ENCODE peak calls at places on chromosomes 4 and X, in four cellular contexts. One of them, this sample, is unnamed.

GRCh38 chr4:137980641-137981040 is 261.5 kb downstream of the SLC7A11 start:
- DNase-seq in AG04450: no peak
- DNase-seq in right atrium auricular region: no peak
- DNase-seq in foreskin fibroblast: no peak
- DNase-seq in this sample: no peak

GRCh38 chrX:32397562-32398216 is 813.7 kb downstream of the DMD start:
- DNase-seq in AG04450: no peak
- DNase-seq in right atrium auricular region: no peak
- DNase-seq in foreskin fibroblast: no peak
- DNase-seq in this sample: no peak

GRCh38 chr4:173448103-173448502 is 49.2 kb upstream of the SCRG1 start:
- DNase-seq in AG04450: no peak
- DNase-seq in right atrium auricular region: no peak
- DNase-seq in foreskin fibroblast: peak
- DNase-seq in this sample: peak

GRCh38 chr4:148222991-148223660 is 219.1 kb downstream of the NR3C2 start:
- DNase-seq in AG04450: no peak
- DNase-seq in right atrium auricular region: no peak
- DNase-seq in foreskin fibroblast: no peak
- DNase-seq in this sample: no peak

GRCh38 chr4:12359420-12359819 is 930.7 kb upstream of the HS3ST1 start:
- DNase-seq in AG04450: no peak
- DNase-seq in right atrium auricular region: no peak
- DNase-seq in foreskin fibroblast: no peak
- DNase-seq in this sample: peak

GRCh38 chrX:119406739-119407138 is 7.6 kb downstream of the SLC25A43 start:
- DNase-seq in AG04450: no peak
- DNase-seq in right atrium auricular region: no peak
- DNase-seq in foreskin fibroblast: no peak
- DNase-seq in this sample: peak

GRCh38 chr4:15231265-15232091 is 196.4 kb upstream of the C1QTNF7 start:
- DNase-seq in AG04450: peak
- DNase-seq in right atrium auricular region: peak
- DNase-seq in foreskin fibroblast: peak
- DNase-seq in this sample: peak

GRCh38 chr4:181792641-181793612 is 450.3 kb upstream of the TENM3 start:
- DNase-seq in AG04450: no peak
- DNase-seq in right atrium auricular region: no peak
- DNase-seq in foreskin fibroblast: no peak
- DNase-seq in this sample: no peak

GRCh38 chrX:43949669-43950068 is 23.5 kb downstream of the NDP start:
- DNase-seq in AG04450: no peak
- DNase-seq in right atrium auricular region: no peak
- DNase-seq in foreskin fibroblast: no peak
- DNase-seq in this sample: no peak

GRCh38 chrX:65463550-65463949 is 71.0 kb downstream of the LAS1L start:
- DNase-seq in AG04450: no peak
- DNase-seq in right atrium auricular region: no peak
- DNase-seq in foreskin fibroblast: no peak
- DNase-seq in this sample: peak

GRCh38 chr4:66899422-66900065 is 645.8 kb downstream of the CENPC start:
- DNase-seq in AG04450: no peak
- DNase-seq in right atrium auricular region: no peak
- DNase-seq in foreskin fibroblast: no peak
- DNase-seq in this sample: no peak

GRCh38 chrX:132071260-132071659 is 48.2 kb downstream of the STK26 start:
- DNase-seq in AG04450: no peak
- DNase-seq in right atrium auricular region: no peak
- DNase-seq in foreskin fibroblast: no peak
- DNase-seq in this sample: peak

GRCh38 chr4:46946914-46947313 is 37.9 kb upstream of the COX7B2 start:
- DNase-seq in AG04450: no peak
- DNase-seq in right atrium auricular region: no peak
- DNase-seq in foreskin fibroblast: no peak
- DNase-seq in this sample: peak

GRCh38 chrX:66046612-66047235 is 6.8 kb upstream of the VSIG4 start:
- DNase-seq in AG04450: no peak
- DNase-seq in right atrium auricular region: no peak
- DNase-seq in foreskin fibroblast: no peak
- DNase-seq in this sample: no peak

GRCh38 chrX:56281789-56282188 is 49.6 kb downstream of the KLF8 start:
- DNase-seq in AG04450: no peak
- DNase-seq in right atrium auricular region: no peak
- DNase-seq in foreskin fibroblast: no peak
- DNase-seq in this sample: peak

GRCh38 chr4:119632216-119632615 is 3.6 kb upstream of the PDE5A start:
- DNase-seq in AG04450: no peak
- DNase-seq in right atrium auricular region: no peak
- DNase-seq in foreskin fibroblast: peak
- DNase-seq in this sample: peak

GRCh38 chr4:125091031-125091540 is 223.7 kb upstream of the FAT4 start:
- DNase-seq in AG04450: no peak
- DNase-seq in right atrium auricular region: no peak
- DNase-seq in foreskin fibroblast: no peak
- DNase-seq in this sample: no peak

GRCh38 chrX:42978655-42979379 is 200.9 kb upstream of the PPP1R2C start:
- DNase-seq in AG04450: no peak
- DNase-seq in right atrium auricular region: no peak
- DNase-seq in foreskin fibroblast: no peak
- DNase-seq in this sample: no peak

GRCh38 chrX:45557390-45557789 is 356.7 kb upstream of the DIPK2B start:
- DNase-seq in AG04450: no peak
- DNase-seq in right atrium auricular region: no peak
- DNase-seq in foreskin fibroblast: no peak
- DNase-seq in this sample: peak

GRCh38 chr4:130563185-130563890 is 1467.4 kb downstream of the C4orf33 start:
- DNase-seq in AG04450: peak
- DNase-seq in right atrium auricular region: peak
- DNase-seq in foreskin fibroblast: peak
- DNase-seq in this sample: peak

GRCh38 chr4:41930139-41930831 is 4.9 kb upstream of the TMEM33 start:
- DNase-seq in AG04450: no peak
- DNase-seq in right atrium auricular region: no peak
- DNase-seq in foreskin fibroblast: no peak
- DNase-seq in this sample: no peak

GRCh38 chr4:73706811-73707210 is 33.6 kb upstream of the CXCL8 start:
- DNase-seq in AG04450: no peak
- DNase-seq in right atrium auricular region: no peak
- DNase-seq in foreskin fibroblast: no peak
- DNase-seq in this sample: no peak

GRCh38 chr4:39682133-39682532 is 15.8 kb upstream of the UBE2K start:
- DNase-seq in AG04450: no peak
- DNase-seq in right atrium auricular region: no peak
- DNase-seq in foreskin fibroblast: no peak
- DNase-seq in this sample: no peak

GRCh38 chr4:185421366-185422124 is 4.2 kb downstream of the UFSP2 start:
- DNase-seq in AG04450: peak
- DNase-seq in right atrium auricular region: no peak
- DNase-seq in foreskin fibroblast: peak
- DNase-seq in this sample: peak

GRCh38 chrX:115650916-115651315 is 89.9 kb downstream of the PLS3 start:
- DNase-seq in AG04450: no peak
- DNase-seq in right atrium auricular region: no peak
- DNase-seq in foreskin fibroblast: peak
- DNase-seq in this sample: peak

GRCh38 chr4:74098628-74098995 is 383 bp downstream of the CXCL2 start:
- DNase-seq in AG04450: no peak
- DNase-seq in right atrium auricular region: no peak
- DNase-seq in foreskin fibroblast: no peak
- DNase-seq in this sample: peak

GRCh38 chrX:112313201-112313600 is 230.6 kb upstream of the TRPC5 start:
- DNase-seq in AG04450: no peak
- DNase-seq in right atrium auricular region: no peak
- DNase-seq in foreskin fibroblast: no peak
- DNase-seq in this sample: no peak

GRCh38 chr4:184039963-184040383 is 134.9 kb downstream of the STOX2 start:
- DNase-seq in AG04450: no peak
- DNase-seq in right atrium auricular region: no peak
- DNase-seq in foreskin fibroblast: no peak
- DNase-seq in this sample: no peak

GRCh38 chrX:46400530-46400929 is 144.7 kb downstream of the ZNF674 start:
- DNase-seq in AG04450: no peak
- DNase-seq in right atrium auricular region: no peak
- DNase-seq in foreskin fibroblast: no peak
- DNase-seq in this sample: no peak

GRCh38 chr4:150297861-150298474 is 219.7 kb downstream of the DCLK2 start:
- DNase-seq in AG04450: peak
- DNase-seq in right atrium auricular region: no peak
- DNase-seq in foreskin fibroblast: peak
- DNase-seq in this sample: peak

GRCh38 chr4:169070071-169070894 is 60.2 kb upstream of the CBR4 start:
- DNase-seq in AG04450: no peak
- DNase-seq in right atrium auricular region: no peak
- DNase-seq in foreskin fibroblast: peak
- DNase-seq in this sample: peak

GRCh38 chr4:165844151-165844550 is 28.9 kb upstream of the TLL1 start:
- DNase-seq in AG04450: no peak
- DNase-seq in right atrium auricular region: no peak
- DNase-seq in foreskin fibroblast: no peak
- DNase-seq in this sample: no peak

GRCh38 chrX:53594354-53594753 is 92.2 kb downstream of the HUWE1 start:
- DNase-seq in AG04450: peak
- DNase-seq in right atrium auricular region: no peak
- DNase-seq in foreskin fibroblast: peak
- DNase-seq in this sample: peak

GRCh38 chr4:145545538-145546224 is 64.0 kb downstream of the SMAD1 start:
- DNase-seq in AG04450: peak
- DNase-seq in right atrium auricular region: no peak
- DNase-seq in foreskin fibroblast: peak
- DNase-seq in this sample: peak

GRCh38 chr4:4647041-4647440 is 105.2 kb upstream of the STX18 start:
- DNase-seq in AG04450: no peak
- DNase-seq in right atrium auricular region: no peak
- DNase-seq in foreskin fibroblast: peak
- DNase-seq in this sample: no peak
- H3K4me3 ChIP-seq in AG04450: no peak
- H3K4me3 ChIP-seq in right atrium auricular region: no peak
- H3K4me3 ChIP-seq in foreskin fibroblast: no peak
- H3K4me3 ChIP-seq in this sample: no peak

GRCh38 chr4:115076691-115077090 is 36.7 kb downstream of the NDST4 start:
- DNase-seq in AG04450: no peak
- DNase-seq in right atrium auricular region: no peak
- DNase-seq in foreskin fibroblast: no peak
- DNase-seq in this sample: no peak
- H3K4me3 ChIP-seq in AG04450: no peak
- H3K4me3 ChIP-seq in right atrium auricular region: no peak
- H3K4me3 ChIP-seq in foreskin fibroblast: no peak
- H3K4me3 ChIP-seq in this sample: no peak

DNA sequence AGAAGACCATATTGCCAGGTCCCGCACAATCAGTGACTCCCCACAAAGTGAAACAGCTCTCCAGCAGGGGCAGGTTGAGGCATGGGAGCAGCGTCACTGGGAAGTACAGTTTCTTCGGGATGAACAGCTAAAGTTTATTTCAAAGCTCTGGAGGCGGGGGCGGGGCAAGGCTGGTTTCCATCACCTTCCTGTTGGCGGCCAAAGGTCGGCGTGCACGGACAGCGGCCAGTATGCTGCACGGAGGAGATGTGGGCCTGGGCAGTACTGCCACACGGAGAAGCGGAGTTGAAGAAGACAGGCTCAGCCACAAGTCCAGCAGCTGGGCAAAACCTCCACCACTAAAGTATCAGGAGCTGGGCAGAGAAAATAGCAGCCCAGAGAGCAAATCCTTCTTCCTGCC is 964 bp upstream of the ZNF518B start:
- DNase-seq in AG04450: no peak
- DNase-seq in right atrium auricular region: no peak
- DNase-seq in foreskin fibroblast: no peak
- DNase-seq in this sample: no peak
- H3K4me3 ChIP-seq in AG04450: no peak
- H3K4me3 ChIP-seq in right atrium auricular region: no peak
- H3K4me3 ChIP-seq in foreskin fibroblast: no peak
- H3K4me3 ChIP-seq in this sample: no peak

GRCh38 chrX:10198254-10198653 is 41.5 kb downstream of the CLCN4 start:
- DNase-seq in AG04450: peak
- DNase-seq in right atrium auricular region: no peak
- DNase-seq in foreskin fibroblast: peak
- DNase-seq in this sample: peak

GRCh38 chrX:10195425-10195824 is 38.6 kb downstream of the CLCN4 start:
- DNase-seq in AG04450: no peak
- DNase-seq in right atrium auricular region: no peak
- DNase-seq in foreskin fibroblast: no peak
- DNase-seq in this sample: no peak

GRCh38 chrX:10195947-10196346 is 39.2 kb downstream of the CLCN4 start:
- DNase-seq in AG04450: no peak
- DNase-seq in right atrium auricular region: no peak
- DNase-seq in foreskin fibroblast: no peak
- DNase-seq in this sample: no peak

GRCh38 chrX:10197597-10198210 is 40.9 kb downstream of the CLCN4 start:
- DNase-seq in AG04450: no peak
- DNase-seq in right atrium auricular region: no peak
- DNase-seq in foreskin fibroblast: no peak
- DNase-seq in this sample: peak

GRCh38 chrX:10199212-10199611 is 42.4 kb downstream of the CLCN4 start:
- DNase-seq in AG04450: no peak
- DNase-seq in right atrium auricular region: no peak
- DNase-seq in foreskin fibroblast: peak
- DNase-seq in this sample: peak
- H3K4me3 ChIP-seq in AG04450: no peak
- H3K4me3 ChIP-seq in right atrium auricular region: no peak
- H3K4me3 ChIP-seq in foreskin fibroblast: no peak
- H3K4me3 ChIP-seq in this sample: no peak

GRCh38 chrX:41779941-41780340 is 56.0 kb downstream of the GPR82 start:
- DNase-seq in AG04450: no peak
- DNase-seq in right atrium auricular region: no peak
- DNase-seq in foreskin fibroblast: no peak
- DNase-seq in this sample: no peak
- H3K4me3 ChIP-seq in AG04450: no peak
- H3K4me3 ChIP-seq in right atrium auricular region: no peak
- H3K4me3 ChIP-seq in foreskin fibroblast: no peak
- H3K4me3 ChIP-seq in this sample: no peak

GRCh38 chr4:153204247-153205027 is at the start of gene TRIM2:
- DNase-seq in AG04450: no peak
- DNase-seq in right atrium auricular region: peak
- DNase-seq in foreskin fibroblast: peak
- DNase-seq in this sample: peak

GRCh38 chr4:153197301-153197700 is 6.9 kb upstream of the TRIM2 start:
- DNase-seq in AG04450: no peak
- DNase-seq in right atrium auricular region: no peak
- DNase-seq in foreskin fibroblast: no peak
- DNase-seq in this sample: no peak

DNA sequence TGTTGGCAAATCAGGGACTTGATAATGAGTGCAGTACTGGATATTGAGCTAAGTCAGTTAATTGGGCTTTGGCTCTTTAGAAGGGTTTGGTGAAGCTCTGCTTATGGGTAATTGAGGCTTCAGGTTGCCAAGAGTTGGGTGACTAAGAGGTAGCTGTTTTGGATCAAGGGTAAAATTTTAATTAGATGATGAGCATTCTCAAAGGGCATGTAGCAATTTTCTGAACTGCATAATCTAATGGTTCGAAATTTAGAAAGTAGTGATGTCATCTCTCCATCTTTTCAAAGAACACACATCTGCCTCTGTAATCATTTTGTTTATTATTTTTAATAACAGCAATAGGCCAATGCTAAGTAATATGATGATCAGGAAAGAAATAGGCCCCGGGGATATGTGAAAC is 5.5 kb upstream of the TRIM2 start:
- DNase-seq in AG04450: no peak
- DNase-seq in right atrium auricular region: no peak
- DNase-seq in foreskin fibroblast: no peak
- DNase-seq in this sample: no peak
- H3K4me3 ChIP-seq in AG04450: no peak
- H3K4me3 ChIP-seq in right atrium auricular region: no peak
- H3K4me3 ChIP-seq in foreskin fibroblast: no peak
- H3K4me3 ChIP-seq in this sample: no peak